ENCODE peak calls at places on chromosome X, in six cellular contexts. One of them, this sample, is unnamed.

GRCh38 chrX:1427756-1428155 is 25.0 kb downstream of the ASMTL start:
- DNase-seq in T-helper 17 cell: no peak
- DNase-seq in endothelial cell of umbilical vein: no peak
- DNase-seq in RPMI7951: no peak
- DNase-seq in pancreas: peak
- DNase-seq in EH: no peak
- DNase-seq in this sample: no peak

GRCh38 chrX:150768132-150768485 is 74.9 kb downstream of the MTMR1 start:
- DNase-seq in T-helper 17 cell: no peak
- DNase-seq in endothelial cell of umbilical vein: no peak
- DNase-seq in RPMI7951: no peak
- DNase-seq in pancreas: no peak
- DNase-seq in EH: no peak
- DNase-seq in this sample: no peak

GRCh38 chrX:38175140-38175539 is 45.5 kb downstream of the SRPX start:
- DNase-seq in T-helper 17 cell: no peak
- DNase-seq in endothelial cell of umbilical vein: peak
- DNase-seq in RPMI7951: no peak
- DNase-seq in pancreas: no peak
- DNase-seq in EH: peak
- DNase-seq in this sample: no peak

GRCh38 chrX:69740317-69740716 is 124.4 kb downstream of the EDA start:
- DNase-seq in T-helper 17 cell: no peak
- DNase-seq in endothelial cell of umbilical vein: no peak
- DNase-seq in RPMI7951: no peak
- DNase-seq in pancreas: no peak
- DNase-seq in EH: no peak
- DNase-seq in this sample: no peak

GRCh38 chrX:153902388-153902787 is 2.1 kb upstream of the AVPR2 start:
- DNase-seq in T-helper 17 cell: no peak
- DNase-seq in endothelial cell of umbilical vein: peak
- DNase-seq in RPMI7951: peak
- DNase-seq in pancreas: peak
- DNase-seq in EH: no peak
- DNase-seq in this sample: no peak

GRCh38 chrX:43868791-43869190 is 13.5 kb downstream of the MAOB start:
- DNase-seq in T-helper 17 cell: no peak
- DNase-seq in endothelial cell of umbilical vein: no peak
- DNase-seq in RPMI7951: peak
- DNase-seq in pancreas: no peak
- DNase-seq in EH: no peak
- DNase-seq in this sample: no peak

GRCh38 chrX:46840946-46841740 is 4.3 kb downstream of the RP2 start:
- DNase-seq in T-helper 17 cell: no peak
- DNase-seq in endothelial cell of umbilical vein: peak
- DNase-seq in RPMI7951: peak
- DNase-seq in pancreas: no peak
- DNase-seq in EH: peak
- DNase-seq in this sample: no peak

GRCh38 chrX:130179579-130180215 is 7.9 kb downstream of the RAB33A start:
- DNase-seq in T-helper 17 cell: no peak
- DNase-seq in endothelial cell of umbilical vein: peak
- DNase-seq in RPMI7951: no peak
- DNase-seq in pancreas: no peak
- DNase-seq in EH: no peak
- DNase-seq in this sample: no peak

GRCh38 chrX:25083661-25084060 is 67.9 kb upstream of the ARX start:
- DNase-seq in T-helper 17 cell: no peak
- DNase-seq in endothelial cell of umbilical vein: no peak
- DNase-seq in RPMI7951: peak
- DNase-seq in pancreas: no peak
- DNase-seq in EH: no peak
- DNase-seq in this sample: no peak

GRCh38 chrX:45133465-45133864 is 67.2 kb downstream of the DIPK2B start:
- DNase-seq in T-helper 17 cell: no peak
- DNase-seq in endothelial cell of umbilical vein: no peak
- DNase-seq in RPMI7951: no peak
- DNase-seq in pancreas: no peak
- DNase-seq in EH: no peak
- DNase-seq in this sample: no peak

GRCh38 chrX:150198776-150199175 is 164.3 kb upstream of the MAMLD1 start:
- DNase-seq in T-helper 17 cell: no peak
- DNase-seq in endothelial cell of umbilical vein: no peak
- DNase-seq in RPMI7951: peak
- DNase-seq in pancreas: no peak
- DNase-seq in EH: peak
- DNase-seq in this sample: no peak

GRCh38 chrX:13001961-13002671 is 27.2 kb downstream of the TMSB4X start:
- DNase-seq in T-helper 17 cell: no peak
- DNase-seq in endothelial cell of umbilical vein: no peak
- DNase-seq in RPMI7951: no peak
- DNase-seq in pancreas: no peak
- DNase-seq in EH: no peak
- DNase-seq in this sample: no peak

GRCh38 chrX:106997611-106998010 is 2.4 kb downstream of the MORC4 start:
- DNase-seq in T-helper 17 cell: no peak
- DNase-seq in endothelial cell of umbilical vein: no peak
- DNase-seq in RPMI7951: no peak
- DNase-seq in pancreas: no peak
- DNase-seq in EH: no peak
- DNase-seq in this sample: no peak

GRCh38 chrX:71809886-71810285 is 46.7 kb downstream of the CXorf49B start:
- DNase-seq in T-helper 17 cell: no peak
- DNase-seq in endothelial cell of umbilical vein: no peak
- DNase-seq in RPMI7951: peak
- DNase-seq in pancreas: no peak
- DNase-seq in EH: no peak
- DNase-seq in this sample: no peak

GRCh38 chrX:6707497-6707896 is 172.6 kb upstream of the VCX3A start:
- DNase-seq in T-helper 17 cell: no peak
- DNase-seq in endothelial cell of umbilical vein: no peak
- DNase-seq in RPMI7951: no peak
- DNase-seq in pancreas: no peak
- DNase-seq in EH: no peak
- DNase-seq in this sample: no peak

GRCh38 chrX:69556094-69557011 is 52.2 kb downstream of the NALF2 start:
- DNase-seq in T-helper 17 cell: no peak
- DNase-seq in endothelial cell of umbilical vein: no peak
- DNase-seq in RPMI7951: peak
- DNase-seq in pancreas: no peak
- DNase-seq in EH: peak
- DNase-seq in this sample: no peak

GRCh38 chrX:93874554-93874953 is 200.5 kb downstream of the FAM133A start:
- DNase-seq in T-helper 17 cell: no peak
- DNase-seq in endothelial cell of umbilical vein: no peak
- DNase-seq in RPMI7951: peak
- DNase-seq in pancreas: no peak
- DNase-seq in EH: peak
- DNase-seq in this sample: no peak

GRCh38 chrX:3728454-3728853 is 15.0 kb upstream of the PRKX start:
- DNase-seq in T-helper 17 cell: no peak
- DNase-seq in endothelial cell of umbilical vein: no peak
- DNase-seq in RPMI7951: no peak
- DNase-seq in pancreas: no peak
- DNase-seq in EH: no peak
- DNase-seq in this sample: no peak

GRCh38 chrX:39813631-39814246 is 284.0 kb downstream of the BCOR start:
- DNase-seq in T-helper 17 cell: no peak
- DNase-seq in endothelial cell of umbilical vein: peak
- DNase-seq in RPMI7951: peak
- DNase-seq in pancreas: peak
- DNase-seq in EH: peak
- DNase-seq in this sample: peak

GRCh38 chrX:12709047-12709446 is 82.2 kb upstream of the PRPS2 start:
- DNase-seq in T-helper 17 cell: no peak
- DNase-seq in endothelial cell of umbilical vein: no peak
- DNase-seq in RPMI7951: no peak
- DNase-seq in pancreas: no peak
- DNase-seq in EH: no peak
- DNase-seq in this sample: no peak

GRCh38 chrX:39726810-39727209 is 370.9 kb downstream of the BCOR start:
- DNase-seq in T-helper 17 cell: no peak
- DNase-seq in endothelial cell of umbilical vein: peak
- DNase-seq in RPMI7951: peak
- DNase-seq in pancreas: no peak
- DNase-seq in EH: peak
- DNase-seq in this sample: no peak

GRCh38 chrX:138709886-138710285 is 1.6 kb downstream of the FGF13 start:
- DNase-seq in T-helper 17 cell: no peak
- DNase-seq in endothelial cell of umbilical vein: no peak
- DNase-seq in RPMI7951: no peak
- DNase-seq in pancreas: no peak
- DNase-seq in EH: no peak
- DNase-seq in this sample: no peak

GRCh38 chrX:152843852-152844251 is 13.0 kb downstream of the NSDHL start:
- DNase-seq in T-helper 17 cell: no peak
- DNase-seq in endothelial cell of umbilical vein: no peak
- DNase-seq in RPMI7951: no peak
- DNase-seq in pancreas: no peak
- DNase-seq in EH: no peak
- DNase-seq in this sample: no peak

GRCh38 chrX:130028196-130028595 is 45.8 kb downstream of the BCORL1 start:
- DNase-seq in T-helper 17 cell: peak
- DNase-seq in endothelial cell of umbilical vein: peak
- DNase-seq in RPMI7951: peak
- DNase-seq in pancreas: peak
- DNase-seq in EH: peak
- DNase-seq in this sample: no peak

GRCh38 chrX:38811515-38812239 is 10.4 kb downstream of the MID1IP1 start:
- DNase-seq in T-helper 17 cell: no peak
- DNase-seq in endothelial cell of umbilical vein: no peak
- DNase-seq in RPMI7951: peak
- DNase-seq in pancreas: no peak
- DNase-seq in EH: peak
- DNase-seq in this sample: no peak

GRCh38 chrX:20059467-20060128 is 57.1 kb downstream of the MAP7D2 start:
- DNase-seq in T-helper 17 cell: no peak
- DNase-seq in endothelial cell of umbilical vein: no peak
- DNase-seq in RPMI7951: no peak
- DNase-seq in pancreas: no peak
- DNase-seq in EH: peak
- DNase-seq in this sample: no peak

GRCh38 chrX:114675365-114675764 is 91.5 kb downstream of the HTR2C start:
- DNase-seq in T-helper 17 cell: no peak
- DNase-seq in endothelial cell of umbilical vein: no peak
- DNase-seq in RPMI7951: peak
- DNase-seq in pancreas: no peak
- DNase-seq in EH: peak
- DNase-seq in this sample: no peak

GRCh38 chrX:15483897-15484296 is 9.2 kb downstream of the PIR start:
- DNase-seq in T-helper 17 cell: no peak
- DNase-seq in endothelial cell of umbilical vein: no peak
- DNase-seq in RPMI7951: no peak
- DNase-seq in pancreas: no peak
- DNase-seq in EH: no peak
- DNase-seq in this sample: no peak

GRCh38 chrX:139826065-139827044 is 106.5 kb downstream of the ATP11C start:
- DNase-seq in T-helper 17 cell: no peak
- DNase-seq in endothelial cell of umbilical vein: peak
- DNase-seq in RPMI7951: no peak
- DNase-seq in pancreas: no peak
- DNase-seq in EH: peak
- DNase-seq in this sample: no peak

GRCh38 chrX:12825801-12826200 is 34.6 kb downstream of the PRPS2 start:
- DNase-seq in T-helper 17 cell: no peak
- DNase-seq in endothelial cell of umbilical vein: peak
- DNase-seq in RPMI7951: peak
- DNase-seq in pancreas: no peak
- DNase-seq in EH: peak
- DNase-seq in this sample: no peak

GRCh38 chrX:50941638-50942037 is 31.1 kb downstream of the BMP15 start:
- DNase-seq in T-helper 17 cell: no peak
- DNase-seq in endothelial cell of umbilical vein: no peak
- DNase-seq in RPMI7951: no peak
- DNase-seq in pancreas: peak
- DNase-seq in EH: no peak
- DNase-seq in this sample: no peak